ENCODE peak calls at places on chromosomes 5 and 9, in eight cellular contexts. L is kidney glomerular epithelial cell; S is stimulated activated CD4-positive, alpha-beta T cell treated with anti-CD3 and anti-CD28 coated beads, Interleukin-1b, Interleukin-23, amount 100 ng/mL, for 1 hour; X is HepG2; T is stimulated activated CD8-positive, alpha-beta memory T cell treated with anti-CD3 and anti-CD28 coated beads, Interleukin-7, amount 100 ng/mL, for 48 hours; B is neural crest cell; D is uterus; P is cerebellar nuclear complex. M is an unnamed sample.

GRCh38 chr9:88659126-88659525 is 124.1 kb downstream of the NXNL2 start:
- DNase-seq in L (peak; percentile 24), S (no peak), X (no peak), T (no peak), B (no peak), D (no peak), P (no peak), M (no peak)

GRCh38 chr9:124392855-124393460 is 22.3 kb downstream of the PSMB7 start:
- DNase-seq in L (peak; percentile 71), S (no peak), X (no peak), T (no peak), B (peak; percentile 26), D (no peak), P (no peak), M (peak; percentile 84)

GRCh38 chr5:5588386-5588785 is 165.9 kb downstream of the ICE1 start:
- DNase-seq in L (no peak), S (no peak), X (no peak), T (no peak), B (no peak), D (no peak), P (peak; percentile 13), M (no peak)

GRCh38 chr5:1725641-1726468 is 73.8 kb downstream of the MRPL36 start:
- DNase-seq in L (no peak), S (no peak), X (no peak), T (no peak), B (no peak), D (no peak), P (no peak), M (no peak)

GRCh38 chr9:107251756-107252322 is 31.2 kb upstream of the RAD23B start:
- DNase-seq in L (peak; percentile 58), S (no peak), X (peak; percentile 97), T (no peak), B (no peak), D (peak; percentile 58), P (no peak), M (no peak)

GRCh38 chr5:78109891-78110324 is 184.6 kb downstream of the AP3B1 start:
- DNase-seq in L (no peak), S (no peak), X (no peak), T (no peak), B (no peak), D (no peak), P (no peak), M (no peak)

GRCh38 chr5:120533581-120533980 is 69.5 kb downstream of the PRR16 start:
- DNase-seq in L (no peak), S (no peak), X (no peak), T (no peak), B (no peak), D (no peak), P (no peak), M (no peak)

GRCh38 chr5:146595088-146595487 is 79.1 kb upstream of the GPR151 start:
- DNase-seq in L (no peak), S (no peak), X (peak; percentile 2), T (no peak), B (no peak), D (no peak), P (no peak), M (no peak)

M was measured in epithelial cell of proximal tubule.